ENCODE peak calls at places on chromosome 18, in four cellular contexts. R is left kidney, D is iris pigment epithelial cell, L is breast epithelium. Z is an unnamed sample.
A peak's percentile ranks its signal among the peaks of the same experiment; 100 is the strongest.

GRCh38 chr18:35059280-35059927 is 18.2 kb downstream of the MAPRE2 start:
- DNase-seq in R (peak; percentile 73), L (no peak), D (no peak), Z (no peak)

GRCh38 chr18:74282359-74283254 is 9.2 kb downstream of the CYB5A start:
- DNase-seq in R (no peak), D (no peak), L (no peak), Z (no peak)

GRCh38 chr18:48902856-48903601 is 47.7 kb downstream of the SMAD7 start:
- DNase-seq in L (peak; percentile 26), R (no peak), D (peak; percentile 79), Z (peak; percentile 76)

GRCh38 chr18:48409591-48410094 is 460 bp upstream of the ZBTB7C start:
- DNase-seq in R (peak; percentile 77), D (no peak), L (peak; percentile 48), Z (peak; percentile 71)

GRCh38 chr18:48566588-48566987 is 27.8 kb downstream of the CTIF start:
- DNase-seq in R (no peak), L (no peak), D (no peak), Z (no peak)

GRCh38 chr18:33269223-33269622 is 171.3 kb downstream of the CCDC178 start:
- DNase-seq in R (no peak), L (no peak), D (no peak), Z (no peak)

GRCh38 chr18:79630266-79631095 is 49.1 kb upstream of the CTDP1 start:
- DNase-seq in D (no peak), L (no peak), R (no peak), Z (peak; percentile 39)

GRCh38 chr18:41579185-41579584 is 375.8 kb upstream of the PIK3C3 start:
- DNase-seq in D (no peak), L (no peak), R (peak; percentile 48), Z (no peak)

GRCh38 chr18:25109484-25109883 is 242.5 kb downstream of the ZNF521 start:
- DNase-seq in R (no peak), D (peak; percentile 38), L (no peak), Z (no peak)

GRCh38 chr18:45667056-45667455 is 51.8 kb downstream of the SLC14A2 start:
- DNase-seq in D (no peak), R (no peak), L (no peak), Z (no peak)

GRCh38 chr18:67151366-67151765 is 365.2 kb downstream of the DSEL start:
- DNase-seq in L (no peak), D (no peak), R (no peak), Z (no peak)

GRCh38 chr18:62522510-62523254 is at the start of gene ZCCHC2:
- DNase-seq in L (peak; percentile 97), D (peak; percentile 98), R (peak; percentile 99), Z (peak; percentile 99)

GRCh38 chr18:47323158-47323557 is 71.7 kb upstream of the SKOR2 start:
- DNase-seq in R (no peak), L (no peak), D (peak; percentile 25), Z (no peak)

GRCh38 chr18:25814841-25815458 is 275.5 kb downstream of the SS18 start:
- DNase-seq in L (no peak), D (no peak), R (peak; percentile 34), Z (no peak)

GRCh38 chr18:36583155-36583745 is 245.6 kb downstream of the TPGS2 start:
- DNase-seq in R (no peak), D (no peak), L (no peak), Z (no peak)

GRCh38 chr18:23883277-23883790 is 131.2 kb upstream of the TTC39C start:
- DNase-seq in L (peak; percentile 84), D (peak; percentile 16), R (no peak), Z (no peak)

GRCh38 chr18:56461151-56461550 is 177.2 kb downstream of the TXNL1 start:
- DNase-seq in L (no peak), D (no peak), R (no peak), Z (no peak)

GRCh38 chr18:8367217-8367988 is 241.8 kb upstream of the RAB12 start:
- DNase-seq in D (peak; percentile 30), R (peak; percentile 91), L (no peak), Z (peak; percentile 65)

GRCh38 chr18:13570856-13571495 is 155.4 kb downstream of the FAM210A start:
- DNase-seq in D (peak; percentile 14), L (no peak), R (no peak), Z (no peak)

GRCh38 chr18:2609604-2610003 is 38.2 kb downstream of the NDC80 start:
- DNase-seq in L (no peak), R (no peak), D (no peak), Z (no peak)

GRCh38 chr18:58451972-58452334 is 176.9 kb downstream of the ALPK2 start:
- DNase-seq in L (no peak), R (no peak), D (no peak), Z (no peak)

GRCh38 chr18:58911766-58912165 is 47.1 kb downstream of the ZNF532 start:
- DNase-seq in L (no peak), D (peak; percentile 67), R (peak; percentile 84), Z (no peak)

GRCh38 chr18:11518788-11519685 is 90.4 kb upstream of the SLC35G4 start:
- DNase-seq in R (peak; percentile 69), L (no peak), D (peak; percentile 65), Z (no peak)

GRCh38 chr18:70491734-70492348 is 203.0 kb downstream of the SOCS6 start:
- DNase-seq in D (peak; percentile 34), R (peak; percentile 69), L (no peak), Z (peak; percentile 69)

GRCh38 chr18:74166397-74166796 is 18.1 kb downstream of the TIMM21 start:
- DNase-seq in L (no peak), D (no peak), R (no peak), Z (no peak)

GRCh38 chr18:48743046-48743445 is 204.2 kb downstream of the CTIF start:
- DNase-seq in D (peak; percentile 44), L (peak; percentile 63), R (peak; percentile 56), Z (peak; percentile 80)

GRCh38 chr18:27184115-27185024 is 738 bp downstream of the CHST9 start:
- DNase-seq in D (no peak), R (peak; percentile 62), L (no peak), Z (no peak)

GRCh38 chr18:55515204-55515603 is 72.8 kb downstream of the TCF4 start:
- DNase-seq in R (no peak), L (no peak), D (no peak), Z (no peak)

GRCh38 chr18:69636529-69637301 is 236.0 kb downstream of the DOK6 start:
- DNase-seq in D (no peak), L (no peak), R (no peak), Z (no peak)

GRCh38 chr18:2961828-2962227 is 51.1 kb downstream of the LPIN2 start:
- DNase-seq in L (no peak), D (peak; percentile 68), R (peak; percentile 84), Z (no peak)

GRCh38 chr18:8501044-8501443 is 108.2 kb upstream of the RAB12 start:
- DNase-seq in R (peak; percentile 87), L (no peak), D (no peak), Z (no peak)

GRCh38 chr18:435940-436339 is 64.6 kb downstream of the COLEC12 start:
- DNase-seq in D (peak; percentile 65), L (no peak), R (peak; percentile 59), Z (no peak)

GRCh38 chr18:48918156-48918555 is 32.6 kb downstream of the SMAD7 start:
- DNase-seq in L (no peak), D (no peak), R (no peak), Z (no peak)

GRCh38 chr18:63025251-63025710 is 294.3 kb downstream of the BCL2 start:
- DNase-seq in L (peak; percentile 89), D (peak; percentile 9), R (peak; percentile 79), Z (no peak)

GRCh38 chr18:13369756-13370510 is 151.4 kb downstream of the LDLRAD4 start:
- DNase-seq in L (no peak), R (peak; percentile 37), D (peak; percentile 48), Z (no peak)

Z was measured in sciatic nerve.